ENCODE peak calls at places on chromosomes 1 and 21, in six cellular contexts. S, G, D, R, L and P are unnamed samples.
A peak's percentile ranks its signal among the peaks of the same experiment; 100 is the strongest.

GRCh38 chr1:23244362-23244761 is 27.1 kb upstream of the HTR1D start:
- DNase-seq in S (no peak), G (no peak), D (no peak), R (no peak), L (no peak), P (no peak)

GRCh38 chr1:24481098-24481497 is 21.5 kb upstream of the RCAN3 start:
- DNase-seq in S (peak; percentile 36), G (no peak), D (no peak), R (no peak), L (peak; percentile 40), P (no peak)

GRCh38 chr1:235910357-235911299 is 43.9 kb upstream of the LYST start:
- DNase-seq in S (peak; percentile 11), G (peak; percentile 50), D (peak; percentile 28), R (peak; percentile 93), L (no peak), P (peak; percentile 94)

GRCh38 chr1:154869351-154870116 is 547 bp downstream of the KCNN3 start:
- DNase-seq in S (no peak), G (peak; percentile 80), D (no peak), R (no peak), L (no peak), P (no peak)

GRCh38 chr1:232033285-232033684 is 406.7 kb downstream of the DISC1 start:
- DNase-seq in S (no peak), G (no peak), D (no peak), R (no peak), L (no peak), P (no peak)

GRCh38 chr1:156709743-156710489 is 4.5 kb upstream of the CRABP2 start:
- DNase-seq in S (no peak), G (peak; percentile 71), D (no peak), R (no peak), L (no peak), P (peak; percentile 29)

GRCh38 chr1:87594736-87595383 is 266.2 kb downstream of the LMO4 start:
- DNase-seq in S (no peak), G (no peak), D (no peak), R (no peak), L (no peak), P (no peak)

GRCh38 chr1:189616893-189617292 is 860.8 kb downstream of the BRINP3 start:
- DNase-seq in S (no peak), G (no peak), D (no peak), R (no peak), L (no peak), P (peak; percentile 79)

GRCh38 chr1:10253755-10254154 is 43.4 kb downstream of the KIF1B start:
- DNase-seq in S (no peak), G (peak; percentile 44), D (no peak), R (no peak), L (no peak), P (peak; percentile 12)

GRCh38 chr1:192951961-192952460 is 107.1 kb downstream of the UCHL5 start:
- DNase-seq in S (peak; percentile 21), G (no peak), D (no peak), R (no peak), L (peak; percentile 12), P (peak; percentile 49)

GRCh38 chr21:28601708-28602107 is 391.0 kb downstream of the LTN1 start:
- DNase-seq in S (no peak), G (no peak), D (no peak), R (no peak), L (no peak), P (no peak)

GRCh38 chr1:244011796-244012195 is 39.3 kb upstream of the ZBTB18 start:
- DNase-seq in S (no peak), G (no peak), D (no peak), R (no peak), L (no peak), P (no peak)

GRCh38 chr1:39639333-39640130 is at the start of gene HEYL:
- DNase-seq in S (peak; percentile 83), G (no peak), D (peak; percentile 40), R (peak; percentile 65), L (no peak), P (peak; percentile 86)

GRCh38 chr1:161973924-161974845 is 49.5 kb downstream of the OLFML2B start:
- DNase-seq in S (peak; percentile 21), G (no peak), D (no peak), R (no peak), L (no peak), P (no peak)

GRCh38 chr1:147062951-147063350 is 109.3 kb downstream of the PRKAB2 start:
- DNase-seq in S (no peak), G (no peak), D (no peak), R (no peak), L (no peak), P (no peak)

GRCh38 chr1:113042336-113043143 is 30.5 kb upstream of the LRIG2 start:
- DNase-seq in S (peak; percentile 96), G (peak; percentile 79), D (peak; percentile 68), R (peak; percentile 36), L (no peak), P (peak; percentile 55)

GRCh38 chr1:201774983-201775344 is 54.0 kb upstream of the IPO9 start:
- DNase-seq in S (no peak), G (no peak), D (no peak), R (no peak), L (no peak), P (no peak)

GRCh38 chr21:31750843-31751242 is 18.9 kb upstream of the SCAF4 start:
- DNase-seq in S (no peak), G (no peak), D (no peak), R (peak; percentile 50), L (no peak), P (peak; percentile 6)

GRCh38 chr1:217140041-217140901 is 417.0 kb upstream of the ESRRG start:
- DNase-seq in S (no peak), G (no peak), D (no peak), R (no peak), L (no peak), P (no peak)

DNA sequence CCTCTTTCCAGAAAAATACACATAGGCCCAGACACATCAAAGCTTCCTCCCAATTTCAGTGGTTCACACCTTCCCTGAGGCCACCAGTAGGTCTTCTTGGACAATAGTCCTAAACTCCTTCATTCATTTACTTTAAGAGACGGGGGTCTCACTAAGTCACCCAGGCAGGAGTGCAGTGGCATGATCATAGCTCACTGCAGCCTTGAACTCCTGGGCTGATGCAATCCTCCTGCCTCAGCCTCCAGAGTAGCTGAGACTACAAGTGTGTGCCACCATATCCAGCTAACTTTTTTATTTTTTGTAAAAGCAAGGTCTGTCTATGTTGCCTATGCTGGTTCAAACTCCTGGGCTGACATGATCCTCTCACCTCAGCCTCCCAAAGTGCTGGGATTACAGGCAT is 8.2 kb upstream of the FHAD1 start:
- DNase-seq in S (no peak), G (no peak), D (no peak), R (no peak), L (no peak), P (no peak)
- TF ChIP-seq REST in S (no peak), G (no peak), D (no peak), R (no peak), L (no peak), P (no peak)

DNA sequence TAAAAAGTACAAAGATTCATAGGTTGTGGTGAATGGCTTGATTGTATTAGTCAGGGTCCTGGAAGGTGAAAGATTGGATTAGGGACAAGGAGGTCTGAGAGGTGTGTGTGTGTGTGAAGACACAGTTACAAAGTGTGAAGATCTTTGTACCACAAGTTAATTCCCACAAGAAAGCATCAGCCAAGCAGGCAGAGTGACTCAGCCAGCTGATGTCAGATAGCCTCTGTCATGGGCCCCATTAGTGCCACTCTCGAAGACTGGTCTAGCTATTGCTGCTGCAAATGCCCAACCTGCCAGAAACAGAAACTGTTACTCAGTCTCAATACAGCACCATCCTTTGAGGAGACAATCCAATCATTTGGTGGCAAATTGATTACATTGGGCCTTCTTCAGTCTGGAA is 96.5 kb downstream of the DTL start:
- DNase-seq in S (no peak), G (no peak), D (no peak), R (no peak), L (no peak), P (no peak)
- TF ChIP-seq MAX in S (no peak), G (no peak), D (no peak), R (no peak), L (no peak), P (no peak)

DNA sequence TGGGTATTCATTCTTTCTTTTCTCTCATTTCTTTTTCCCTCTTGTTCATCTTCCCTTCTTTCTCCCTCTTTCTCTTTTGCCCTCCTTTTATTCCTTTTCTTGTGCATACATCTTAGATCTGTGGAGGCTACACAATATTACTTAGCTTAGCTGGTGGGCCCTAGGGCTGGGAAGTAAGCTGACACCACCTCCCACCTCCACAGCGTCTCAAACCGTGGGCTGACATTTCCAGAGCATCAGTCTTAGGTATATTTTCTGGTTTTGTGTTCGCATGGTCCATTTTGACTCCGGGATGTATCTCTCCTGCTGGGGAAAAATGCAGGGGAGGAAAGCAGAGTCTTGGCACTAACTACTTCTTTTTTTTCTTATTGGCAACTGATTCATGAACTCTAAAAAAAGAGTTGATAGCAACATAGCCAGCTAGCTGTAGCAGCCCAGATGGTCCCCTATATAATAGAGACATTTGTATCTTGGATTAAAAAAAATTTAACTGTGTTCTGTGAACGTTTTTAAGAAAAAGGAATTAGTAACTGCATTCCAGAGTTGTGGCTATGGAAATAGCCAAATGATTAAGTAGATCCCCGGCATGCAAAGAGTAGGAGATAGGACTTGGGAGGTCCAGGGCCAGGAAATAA is 15.5 kb downstream of the CNIH3 start:
- DNase-seq in S (no peak), G (no peak), D (no peak), R (no peak), L (no peak), P (no peak)
- H3K27ac ChIP-seq in S (no peak overlapping the region), G (peak overlapping the region; percentile 87), D (no peak overlapping the region), R (no peak overlapping the region), L (no peak overlapping the region), P (no peak overlapping the region)

GRCh38 chr21:30227128-30227527 is 11.2 kb upstream of the CLDN8 start:
- DNase-seq in S (no peak), G (no peak), D (no peak), R (no peak), L (no peak), P (no peak)

GRCh38 chr21:30223596-30223995 is 7.7 kb upstream of the CLDN8 start:
- DNase-seq in S (no peak), G (no peak), D (no peak), R (no peak), L (no peak), P (no peak)

GRCh38 chr21:30232011-30232410 is 16.1 kb upstream of the CLDN8 start:
- DNase-seq in S (no peak), G (no peak), D (no peak), R (no peak), L (no peak), P (no peak)

GRCh38 chr21:30233228-30233627 is 17.3 kb upstream of the CLDN8 start:
- DNase-seq in S (no peak), G (no peak), D (no peak), R (no peak), L (no peak), P (no peak)

DNA sequence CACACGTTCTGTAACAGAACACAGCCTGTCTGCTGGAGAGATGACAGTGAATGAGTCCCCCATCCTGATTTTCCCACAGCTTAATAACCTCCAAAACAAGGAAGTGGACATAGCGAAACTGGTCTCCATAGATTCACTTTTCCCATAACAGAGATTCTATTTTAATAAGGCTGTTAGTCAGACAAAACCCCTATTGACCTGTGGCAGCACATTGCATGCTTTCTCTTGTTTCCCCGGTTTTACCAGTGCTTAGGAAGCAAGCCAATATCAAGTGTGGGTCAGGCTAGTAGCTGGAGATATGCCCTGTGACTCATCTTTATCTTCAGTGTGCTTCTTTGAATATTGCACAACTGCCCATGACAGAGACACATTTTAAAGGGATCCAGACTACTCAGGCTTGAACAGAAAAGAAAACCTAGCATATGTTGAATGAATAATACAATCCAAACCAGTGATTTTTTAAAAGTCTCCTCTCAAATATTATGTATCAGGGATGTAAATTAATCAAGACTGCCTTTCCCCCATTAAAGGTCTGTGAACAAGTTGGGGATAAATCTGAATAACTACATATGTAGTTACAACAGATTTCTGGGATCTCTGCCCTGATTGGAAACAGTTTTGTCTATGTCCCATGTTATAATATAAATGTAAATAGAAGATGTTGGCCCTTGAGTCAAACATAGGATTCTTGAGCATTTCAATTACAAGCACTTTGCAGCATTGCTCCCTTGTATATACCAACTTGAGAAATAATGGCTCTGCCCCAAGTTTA is 11.9 kb upstream of the CLDN8 start:
- DNase-seq in S (peak; percentile 68), G (no peak), D (no peak), R (no peak), L (no peak), P (peak; percentile 43)
- TF ChIP-seq REST in S (no peak), G (no peak), D (no peak), R (no peak), L (no peak), P (no peak)